ENCODE peak calls at places on chromosomes 3 and 15, in nine cellular contexts. V, F, A, H, M, L, N, Z and W are unnamed samples.

GRCh38 chr3:194837457-194838135 is 151.9 kb downstream of the FAM43A start:
- DNase-seq in H (no peak), V (no peak), N (no peak), A (no peak), L (no peak), Z (no peak), F (no peak), M (no peak), W (no peak)

GRCh38 chr3:112738366-112738765 is 97.4 kb upstream of the CCDC80 start:
- DNase-seq in V (no peak), A (no peak), N (no peak), H (no peak), Z (no peak), F (no peak), M (no peak), L (no peak), W (no peak)

GRCh38 chr3:63995056-63995576 is 28.2 kb downstream of the PSMD6 start:
- DNase-seq in M (no peak), A (no peak), N (no peak), H (no peak), Z (no peak), V (no peak), L (no peak), F (no peak), W (no peak)

GRCh38 chr15:59437473-59437776 is 561 bp upstream of the FAM81A start:
- DNase-seq in F (no peak), M (no peak), V (no peak), Z (no peak), H (no peak), N (no peak), L (no peak), A (no peak), W (no peak)

GRCh38 chr15:20356444-20357138 is 185.0 kb downstream of the GOLGA6L6 start:
- DNase-seq in A (no peak), V (peak; percentile 49), N (peak; percentile 57), Z (peak; percentile 85), L (peak; percentile 56), F (peak; percentile 22), M (peak; percentile 86), H (peak; percentile 79), W (no peak)

GRCh38 chr15:100264994-100265640 is 76.7 kb downstream of the ADAMTS17 start:
- DNase-seq in Z (no peak), M (no peak), V (peak; percentile 3), N (no peak), H (no peak), L (no peak), A (no peak), F (no peak), W (no peak)

GRCh38 chr3:146086211-146086610 is 74.8 kb downstream of the PLOD2 start:
- DNase-seq in H (no peak), A (no peak), M (no peak), Z (no peak), V (no peak), L (no peak), F (no peak), N (no peak), W (no peak)

GRCh38 chr3:146072824-146073223 is 88.2 kb downstream of the PLOD2 start:
- DNase-seq in V (no peak), A (peak; percentile 63), N (peak; percentile 14), M (no peak), L (no peak), H (no peak), F (peak; percentile 11), Z (no peak), W (no peak)

GRCh38 chr3:25456723-25457122 is 28.7 kb downstream of the RARB start:
- DNase-seq in V (no peak), F (no peak), A (no peak), H (no peak), N (no peak), Z (no peak), M (no peak), L (no peak), W (no peak)

GRCh38 chr3:105366302-105367062 is at the start of gene ALCAM:
- DNase-seq in F (peak; percentile 99), N (peak; percentile 91), Z (peak; percentile 96), M (peak; percentile 90), L (peak; percentile 96), H (peak; percentile 84), V (peak; percentile 77), A (peak; percentile 99), W (peak; percentile 98)

GRCh38 chr3:25433868-25434267 is 5.8 kb downstream of the RARB start:
- DNase-seq in N (no peak), H (no peak), L (no peak), Z (no peak), F (no peak), M (no peak), A (no peak), V (no peak), W (no peak)

GRCh38 chr15:47384316-47384715 is 333.0 kb upstream of the SEMA6D start:
- DNase-seq in H (no peak), A (peak; percentile 96), N (peak; percentile 82), M (no peak), F (no peak), Z (no peak), V (no peak), L (no peak), W (no peak)

GRCh38 chr3:32165442-32165841 is 59.0 kb downstream of the GPD1L start:
- DNase-seq in H (no peak), V (no peak), N (no peak), A (no peak), F (no peak), L (no peak), M (no peak), Z (no peak), W (no peak)

GRCh38 chr3:48039487-48040190 is 23.4 kb upstream of the MAP4 start:
- DNase-seq in M (no peak), N (peak; percentile 41), V (no peak), A (peak; percentile 70), F (peak; percentile 83), H (no peak), L (no peak), Z (no peak), W (no peak)

GRCh38 chr3:15361494-15362214 is 29.3 kb upstream of the SH3BP5 start:
- DNase-seq in A (no peak), V (no peak), L (peak; percentile 14), H (peak; percentile 42), N (no peak), Z (no peak), M (peak; percentile 86), F (peak; percentile 24), W (no peak)

GRCh38 chr3:53693441-53693840 is 152.8 kb downstream of the CHDH start:
- DNase-seq in V (no peak), L (no peak), M (no peak), Z (no peak), H (no peak), A (no peak), N (no peak), F (no peak), W (no peak)

GRCh38 chr15:83462026-83462425 is 14.9 kb downstream of the SH3GL3 start:
- DNase-seq in N (no peak), A (no peak), H (no peak), Z (no peak), F (no peak), V (no peak), L (no peak), M (no peak), W (no peak)

GRCh38 chr15:40511472-40512133 is 40.8 kb downstream of the CHST14 start:
- DNase-seq in A (peak; percentile 50), Z (peak; percentile 76), L (peak; percentile 84), N (peak; percentile 87), F (no peak), V (no peak), M (peak; percentile 11), H (peak; percentile 22), W (no peak)

GRCh38 chr3:149151843-149152242 is 22.4 kb downstream of the HPS3 start:
- DNase-seq in N (peak; percentile 40), V (peak; percentile 16), F (peak; percentile 46), Z (no peak), L (no peak), A (peak; percentile 60), M (no peak), H (no peak), W (no peak)

GRCh38 chr3:188085596-188086560 is 68.1 kb upstream of the LPP start:
- DNase-seq in Z (no peak), N (no peak), H (no peak), L (no peak), V (no peak), F (no peak), M (no peak), A (no peak), W (no peak)

GRCh38 chr3:189787622-189788021 is 156.4 kb downstream of the TP63 start:
- DNase-seq in M (no peak), V (no peak), F (peak; percentile 29), A (no peak), H (no peak), Z (no peak), N (no peak), L (no peak), W (no peak)

GRCh38 chr15:65409284-65409631 is 13.5 kb downstream of the IGDCC4 start:
- DNase-seq in H (no peak), L (no peak), V (no peak), Z (no peak), N (peak; percentile 87), F (peak; percentile 96), M (no peak), A (peak; percentile 96), W (no peak)

GRCh38 chr3:17841190-17841828 is 98.9 kb upstream of the TBC1D5 start:
- DNase-seq in H (peak; percentile 73), Z (peak; percentile 80), N (peak; percentile 73), A (peak; percentile 52), L (peak; percentile 90), V (peak; percentile 85), M (peak; percentile 84), F (peak; percentile 49), W (peak; percentile 20)

GRCh38 chr3:81728766-81729544 is 32.5 kb downstream of the GBE1 start:
- DNase-seq in N (peak; percentile 32), A (peak; percentile 62), L (no peak), Z (no peak), M (no peak), H (no peak), V (no peak), F (peak; percentile 74), W (no peak)

GRCh38 chr15:68314563-68314962 is 37.0 kb downstream of the FEM1B start:
- DNase-seq in F (no peak), N (no peak), H (no peak), A (peak; percentile 69), M (no peak), V (no peak), L (no peak), Z (peak; percentile 54), W (no peak)

GRCh38 chr3:89571707-89572106 is 464.3 kb downstream of the EPHA3 start:
- DNase-seq in F (no peak), N (no peak), V (no peak), H (no peak), L (no peak), A (peak; percentile 67), Z (no peak), M (no peak), W (no peak)

GRCh38 chr3:195855471-195856409 is 44.0 kb upstream of the MUC4 start:
- DNase-seq in H (no peak), M (no peak), N (no peak), Z (no peak), L (no peak), A (no peak), V (no peak), F (no peak), W (no peak)

GRCh38 chr15:25733036-25733855 is 129.9 kb downstream of the ATP10A start:
- DNase-seq in Z (peak; percentile 60), L (no peak), F (no peak), A (no peak), N (peak; percentile 5), M (no peak), H (peak; percentile 3), V (no peak), W (no peak)

GRCh38 chr15:22936577-22937472 is 43.3 kb downstream of the CYFIP1 start:
- DNase-seq in M (no peak), N (no peak), F (no peak), L (no peak), V (no peak), A (no peak), Z (no peak), H (no peak), W (no peak)

GRCh38 chr3:104176706-104177105 is 1190.0 kb upstream of the ALCAM start:
- DNase-seq in Z (no peak), V (no peak), A (no peak), L (no peak), F (no peak), N (no peak), M (no peak), H (no peak), W (no peak)

GRCh38 chr3:84109911-84110310 is 848.9 kb upstream of the CADM2 start:
- DNase-seq in V (no peak), Z (no peak), M (no peak), L (no peak), H (no peak), F (no peak), A (no peak), N (no peak), W (no peak)